ENCODE peak calls at places on chromosomes 6 and 20, in four cellular contexts. M, B, L and Q are unnamed samples. For H3K4me1, the result is how much of the 10 kb centered on the place peaks cover.

GRCh38 chr6:494394-494793 is 102.8 kb downstream of the IRF4 start:
- DNase-seq in M (no peak), B (no peak), L (no peak), Q (no peak)

GRCh38 chr20:47666304-47666703 is 119.0 kb downstream of the SULF2 start:
- DNase-seq in M (no peak), B (no peak), L (no peak), Q (no peak)

GRCh38 chr6:16391451-16391912 is 153.1 kb downstream of the GMPR start:
- DNase-seq in M (no peak), B (no peak), L (no peak), Q (no peak)

GRCh38 chr6:141265748-141266647 is 866.7 kb upstream of the GJE1 start:
- DNase-seq in M (no peak), B (no peak), L (no peak), Q (no peak)

GRCh38 chr6:46932526-46932925 is 10.8 kb upstream of the ADGRF5 start:
- DNase-seq in M (no peak), B (no peak), L (no peak), Q (no peak)

GRCh38 chr20:17712708-17713107 is 12.9 kb downstream of the BANF2 start:
- DNase-seq in M (no peak), B (no peak), L (no peak), Q (no peak)

GRCh38 chr6:37244430-37245310 is 12.9 kb upstream of the TBC1D22B start:
- DNase-seq in M (peak), B (no peak), L (peak), Q (peak)

GRCh38 chr6:127841811-127842210 is 59.0 kb downstream of the THEMIS start:
- DNase-seq in M (no peak), B (no peak), L (no peak), Q (no peak)

GRCh38 chr20:50312002-50312681 is 121.5 kb downstream of the CEBPB start:
- DNase-seq in M (no peak), B (no peak), L (no peak), Q (no peak)

GRCh38 chr6:147161974-147162495 is 42.2 kb upstream of the STXBP5 start:
- DNase-seq in M (no peak), B (no peak), L (peak), Q (no peak)

GRCh38 chr20:23753194-23753548 is 2.4 kb upstream of the CST1 start:
- DNase-seq in M (no peak), B (no peak), L (no peak), Q (no peak)

GRCh38 chr20:44810061-44810390 is 320 bp downstream of the RIMS4 start:
- DNase-seq in M (no peak), B (no peak), L (no peak), Q (no peak)

GRCh38 chr20:62845818-62846527 is 15.6 kb downstream of the TCFL5 start:
- DNase-seq in M (peak), B (no peak), L (no peak), Q (no peak)

GRCh38 chr6:106966671-106967522 is 7.6 kb downstream of the CD24 start:
- DNase-seq in M (no peak), B (no peak), L (no peak), Q (no peak)

GRCh38 chr20:20083796-20084195 is 31.5 kb downstream of the CFAP61 start:
- DNase-seq in M (no peak), B (peak), L (peak), Q (no peak)

GRCh38 chr6:170279977-170280688 is 10.7 kb downstream of the DLL1 start:
- DNase-seq in M (peak), B (peak), L (peak), Q (no peak)

GRCh38 chr6:143441680-143442359 is 8.7 kb downstream of the ADAT2 start:
- DNase-seq in M (no peak), B (no peak), L (no peak), Q (no peak)

GRCh38 chr6:25601797-25602679 is 50.0 kb upstream of the SCGN start:
- DNase-seq in M (no peak), B (peak), L (peak), Q (no peak)

GRCh38 chr6:124040655-124041054 is 237.0 kb downstream of the NKAIN2 start:
- DNase-seq in M (no peak), B (no peak), L (no peak), Q (no peak)

GRCh38 chr20:41055679-41056078 is 27.1 kb downstream of the TOP1 start:
- DNase-seq in M (no peak), B (no peak), L (no peak), Q (no peak)
- H3K4me1 ChIP-seq in M (under half), B (half or more), L (half or more), Q (under half)

DNA sequence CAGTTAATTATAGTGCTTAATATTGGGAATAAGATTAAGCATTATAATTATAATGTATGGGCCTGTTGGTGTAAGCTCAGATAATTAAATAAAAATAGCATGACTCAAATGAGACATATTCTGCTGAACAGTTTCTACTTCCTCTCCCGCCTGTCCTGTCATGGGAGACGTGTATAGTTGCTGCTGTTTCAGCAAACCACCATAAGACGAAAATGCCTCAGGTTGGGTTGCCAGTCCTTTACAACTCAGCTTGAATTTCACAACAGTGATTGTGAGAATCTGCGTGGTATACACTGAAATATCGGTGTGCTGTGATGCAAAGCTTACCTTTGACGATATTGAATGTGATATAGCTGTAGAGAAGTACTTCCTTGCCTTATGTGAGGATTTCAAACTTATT is 99.5 kb downstream of the POPDC3 start:
- DNase-seq in M (no peak), B (no peak), L (no peak), Q (no peak)
- H3K27ac ChIP-seq in M (no peak), B (no peak), L (no peak), Q (no peak)

DNA sequence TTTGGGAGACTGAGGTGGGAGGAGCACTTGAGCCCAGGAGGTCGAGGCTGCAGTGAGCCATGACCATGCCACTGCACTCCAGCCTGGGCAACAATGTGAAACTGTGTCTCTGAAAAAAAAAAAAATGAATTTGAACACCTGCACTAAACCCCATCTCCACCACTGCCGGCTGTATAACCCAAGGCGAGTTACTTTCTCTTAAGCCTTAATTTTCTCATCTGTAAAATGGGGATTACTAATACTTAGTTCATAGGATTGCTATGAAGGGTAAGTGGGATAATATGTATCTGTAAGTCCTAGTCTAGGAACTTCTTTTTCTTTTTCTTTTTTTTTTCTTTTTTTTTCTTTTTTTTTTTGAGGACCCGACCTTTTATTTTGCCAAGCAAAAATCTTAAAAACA is 61.5 kb downstream of the SHLD1 start:
- DNase-seq in M (no peak), B (no peak), L (no peak), Q (no peak)
- H3K4me1 ChIP-seq in M (under half), B (under half), L (under half), Q (under half)

GRCh38 chr6:81773887-81774286 is 21.4 kb upstream of the TENT5A start:
- DNase-seq in M (no peak), B (no peak), L (no peak), Q (no peak)
- H3K27ac ChIP-seq in M (no peak), B (no peak), L (no peak), Q (no peak)

GRCh38 chr6:75268988-75269354 is 15.6 kb downstream of the TMEM30A start:
- DNase-seq in M (no peak), B (no peak), L (no peak), Q (no peak)
- H3K4me1 ChIP-seq in M (under half), B (under half), L (under half), Q (under half)